ENCODE peak calls at places on chromosomes 13 and 19, in eight cellular contexts. N is heart right ventricle, X is fibroblast of pulmonary artery, G is astrocyte, I is mesendoderm, K is coronary artery, A is IMR-90, S is cardiac fibroblast. F is an unnamed sample.

GRCh38 chr13:77892491-77892890 is 26.1 kb downstream of the EDNRB start:
- DNase-seq in X (no peak), G (no peak), N (no peak), A (no peak), S (no peak), K (no peak), I (no peak), F (no peak)

GRCh38 chr19:36686365-36687213 is 823 bp upstream of the ZNF567 start:
- DNase-seq in A (peak; percentile 5), G (peak; percentile 2), I (peak; percentile 10), K (no peak), X (peak; percentile 14), N (peak; percentile 26), S (peak; percentile 6), F (no peak)

GRCh38 chr13:37495046-37495445 is 103.5 kb downstream of the POSTN start:
- DNase-seq in X (peak; percentile 30), A (peak; percentile 10), N (no peak), I (no peak), S (peak; percentile 38), G (peak; percentile 68), K (no peak), F (no peak)

GRCh38 chr13:50378513-50378970 is 363.3 kb downstream of the KCNRG start:
- DNase-seq in N (no peak), A (no peak), G (no peak), K (no peak), X (no peak), S (no peak), I (peak; percentile 48), F (no peak)

GRCh38 chr19:52200044-52200443 is 10.2 kb downstream of the PPP2R1A start:
- DNase-seq in I (no peak), G (peak; percentile 68), S (peak; percentile 81), K (peak; percentile 74), N (no peak), X (peak; percentile 85), A (peak; percentile 78), F (no peak)

GRCh38 chr19:39310558-39311311 is 9.9 kb downstream of the LRFN1 start:
- DNase-seq in N (no peak), S (peak; percentile 10), A (no peak), K (no peak), X (no peak), G (peak; percentile 15), I (peak; percentile 78), F (no peak)

GRCh38 chr19:39408392-39409206 is 2.0 kb downstream of the ZFP36 start:
- DNase-seq in A (peak; percentile 52), S (peak; percentile 78), X (peak; percentile 66), N (no peak), I (no peak), K (no peak), G (no peak), F (no peak)

GRCh38 chr19:2532252-2533071 is 56.5 kb downstream of the GADD45B start:
- DNase-seq in G (peak; percentile 90), K (no peak), X (peak; percentile 97), S (peak; percentile 96), A (peak; percentile 76), I (no peak), N (no peak), F (no peak)

GRCh38 chr19:38564981-38565685 is 52.6 kb downstream of the MAP4K1 start:
- DNase-seq in S (no peak), I (no peak), G (no peak), A (no peak), K (no peak), X (no peak), N (no peak), F (no peak)

GRCh38 chr13:106349080-106349841 is 186.2 kb downstream of the EFNB2 start:
- DNase-seq in S (no peak), A (peak; percentile 34), N (peak; percentile 18), G (peak; percentile 57), X (no peak), K (no peak), I (peak; percentile 79), F (no peak)

GRCh38 chr13:42880241-42880640 is 98.9 kb downstream of the FAM216B start:
- DNase-seq in G (no peak), N (no peak), X (peak; percentile 83), I (no peak), K (no peak), A (no peak), S (peak; percentile 78), F (no peak)

GRCh38 chr13:69580255-69580654 is 527.4 kb upstream of the ATXN8OS start:
- DNase-seq in I (no peak), S (no peak), X (no peak), N (no peak), K (no peak), A (no peak), G (no peak), F (no peak)

GRCh38 chr13:33761744-33762143 is 56.2 kb upstream of the RFC3 start:
- DNase-seq in K (no peak), N (no peak), A (no peak), I (peak; percentile 33), G (peak; percentile 8), X (no peak), S (no peak), F (no peak)

GRCh38 chr19:7992575-7992974 is 12.9 kb downstream of the ELAVL1 start:
- DNase-seq in I (no peak), S (no peak), A (no peak), G (no peak), K (no peak), X (no peak), N (no peak), F (no peak)

GRCh38 chr13:102172406-102172805 is 229.4 kb downstream of the FGF14 start:
- DNase-seq in G (no peak), K (no peak), N (no peak), I (peak; percentile 41), X (no peak), A (no peak), S (no peak), F (no peak)

GRCh38 chr19:53388168-53388567 is 6.8 kb upstream of the ZNF765 start:
- DNase-seq in S (no peak), K (no peak), A (peak; percentile 39), I (no peak), N (no peak), G (peak; percentile 18), X (peak; percentile 5), F (no peak)

GRCh38 chr13:27171244-27171829 is at the start of gene USP12:
- DNase-seq in K (no peak), N (peak; percentile 43), S (peak; percentile 36), I (peak; percentile 64), A (peak; percentile 22), G (no peak), X (no peak), F (no peak)

GRCh38 chr13:62829476-62829875 is 1413.8 kb upstream of the PCDH20 start:
- DNase-seq in I (no peak), G (no peak), N (no peak), S (no peak), X (no peak), K (no peak), A (no peak), F (no peak)

GRCh38 chr13:100808848-100809247 is 134.3 kb upstream of the TMTC4 start:
- DNase-seq in K (no peak), I (no peak), S (no peak), N (no peak), A (no peak), G (no peak), X (no peak), F (no peak)

GRCh38 chr13:36788276-36788675 is 30.7 kb upstream of the RFXAP start:
- DNase-seq in X (no peak), I (no peak), K (no peak), G (peak; percentile 77), A (peak; percentile 47), N (no peak), S (no peak), F (no peak)

GRCh38 chr19:3881272-3882040 is 971 bp downstream of the ATCAY start:
- DNase-seq in K (no peak), I (peak; percentile 71), N (no peak), G (no peak), X (no peak), S (no peak), A (no peak), F (no peak)

GRCh38 chr19:19110410-19111137 is 27.7 kb downstream of the TMEM161A start:
- DNase-seq in G (no peak), S (peak; percentile 22), A (no peak), X (no peak), K (peak; percentile 69), N (no peak), I (no peak), F (no peak)

GRCh38 chr13:45316210-45316799 is 24.7 kb downstream of the TPT1 start:
- DNase-seq in A (no peak), X (no peak), K (no peak), G (no peak), I (no peak), N (no peak), S (no peak), F (no peak)

GRCh38 chr13:27830010-27830409 is 37.7 kb downstream of the GSX1 start:
- DNase-seq in S (peak; percentile 21), K (no peak), I (peak; percentile 57), N (peak; percentile 48), A (no peak), X (peak; percentile 30), G (no peak), F (no peak)

DNA sequence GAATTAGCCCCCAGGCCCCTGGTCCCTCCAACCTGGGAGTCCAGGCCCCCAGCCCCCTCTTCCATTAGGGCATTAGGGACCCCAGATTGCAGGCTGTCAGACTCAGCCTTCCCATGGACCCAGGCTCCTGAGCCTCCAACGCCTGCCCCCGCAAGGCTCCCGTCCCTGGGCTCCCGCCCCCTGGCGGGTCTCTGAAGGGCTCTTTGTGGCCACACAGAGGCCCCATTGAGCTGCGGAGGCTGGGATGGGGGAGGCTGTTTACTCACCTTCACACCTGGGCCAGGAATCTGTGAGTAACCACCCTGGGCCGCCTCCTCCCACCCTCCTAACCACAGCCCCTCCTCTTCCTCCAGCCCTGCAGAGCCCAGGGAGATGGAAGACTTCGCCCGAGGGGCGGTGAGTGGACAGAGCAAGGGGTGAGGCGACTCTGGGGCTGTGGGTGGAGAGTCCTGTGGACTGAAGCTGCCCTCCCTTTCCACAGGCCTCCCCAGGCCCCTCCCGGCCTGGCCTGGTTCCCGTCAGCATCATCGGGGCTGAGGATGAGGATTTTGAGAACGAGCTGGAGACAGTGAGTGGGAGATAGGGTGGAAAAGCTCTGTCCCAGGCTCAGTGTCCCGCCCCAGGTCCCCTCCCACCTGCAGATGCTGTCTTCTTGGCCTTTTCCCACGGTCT is 4.9 kb downstream of the ARHGEF1 start:
- DNase-seq in S (no peak), I (peak; percentile 96), K (no peak), N (no peak), G (peak; percentile 77), X (peak; percentile 29), A (peak; percentile 64), F (no peak)
- H3K4me3 ChIP-seq in S (no peak overlapping the region), I (no peak overlapping the region), K (no peak overlapping the region), N (no peak overlapping the region), G (no peak overlapping the region), X (no peak overlapping the region), A (no peak overlapping the region), F (no peak overlapping the region)

GRCh38 chr19:21396121-21396520 is 812 bp upstream of the ZNF493 start:
- DNase-seq in S (no peak), X (no peak), A (no peak), N (no peak), K (no peak), I (no peak), G (no peak), F (no peak)
- H3K4me3 ChIP-seq in S (no peak overlapping the region), X (no peak overlapping the region), A (no peak overlapping the region), N (no peak overlapping the region), K (no peak overlapping the region), I (no peak overlapping the region), G (no peak overlapping the region), F (no peak overlapping the region)

GRCh38 chr13:110418944-110419343 is 111.9 kb downstream of the COL4A2 start:
- DNase-seq in N (peak; percentile 59), A (no peak), G (no peak), S (no peak), I (no peak), X (no peak), K (peak; percentile 75), F (no peak)
- H3K4me3 ChIP-seq in N (no peak overlapping the region), A (no peak overlapping the region), G (no peak overlapping the region), S (no peak overlapping the region), I (no peak overlapping the region), X (no peak overlapping the region), K (peak overlapping the region; percentile 10), F (no peak overlapping the region)

GRCh38 chr19:41424335-41425173 is 2.6 kb downstream of the B3GNT8 start:
- DNase-seq in X (no peak), K (no peak), N (no peak), G (no peak), S (no peak), I (no peak), A (no peak), F (no peak)
- H3K4me3 ChIP-seq in X (no peak overlapping the region), K (no peak overlapping the region), N (no peak overlapping the region), G (no peak overlapping the region), S (no peak overlapping the region), I (no peak overlapping the region), A (no peak overlapping the region), F (no peak overlapping the region)

F was measured in iPS DF 6.9.